ENCODE peak calls at places on chromosomes 16 and 17, in nine cellular contexts. R is suprapubic skin, W is RWPE2, X is cardiac muscle cell, M is uterus, O is astrocyte of the spinal cord, N is astrocyte, G is heart left ventricle, V is fibroblast of lung. D is an unnamed sample.

GRCh38 chr16:66352304-66352703 is 14.2 kb upstream of the CDH5 start:
- DNase-seq in R (no peak), W (no peak), X (no peak), M (no peak), O (no peak), N (no peak), G (no peak), V (no peak), D (no peak)

GRCh38 chr17:79647456-79647915 is 36.6 kb upstream of the RBFOX3 start:
- DNase-seq in R (peak), W (no peak), X (no peak), M (no peak), O (no peak), N (no peak), G (no peak), V (no peak), D (no peak)

GRCh38 chr16:630815-631405 is at the start of gene WFIKKN1:
- DNase-seq in R (peak), W (no peak), X (peak), M (peak), O (no peak), N (no peak), G (peak), V (no peak), D (no peak)

GRCh38 chr16:78045865-78046581 is 23.7 kb downstream of the CLEC3A start:
- DNase-seq in R (peak), W (no peak), X (peak), M (peak), O (peak), N (peak), G (peak), V (peak), D (no peak)

GRCh38 chr17:78258323-78259229 is 27.1 kb downstream of the TMEM235 start:
- DNase-seq in R (no peak), W (peak), X (no peak), M (peak), O (peak), N (peak), G (peak), V (peak), D (no peak)

GRCh38 chr17:40632206-40632605 is 15.4 kb downstream of the SMARCE1 start:
- DNase-seq in R (no peak), W (no peak), X (no peak), M (no peak), O (no peak), N (no peak), G (no peak), V (no peak), D (no peak)

GRCh38 chr17:7177954-7178477 is 1.2 kb downstream of the ASGR1 start:
- DNase-seq in R (no peak), W (no peak), X (peak), M (no peak), O (peak), N (peak), G (no peak), V (peak), D (no peak)

GRCh38 chr17:66526827-66527226 is 224.4 kb downstream of the PRKCA start:
- DNase-seq in R (no peak), W (no peak), X (no peak), M (no peak), O (no peak), N (no peak), G (no peak), V (no peak), D (no peak)

GRCh38 chr16:68707341-68708152 is 29.5 kb upstream of the CDH1 start:
- DNase-seq in R (no peak), W (peak), X (peak), M (no peak), O (peak), N (peak), G (peak), V (peak), D (peak)

GRCh38 chr16:18983565-18984424 is at the start of gene TMC7:
- DNase-seq in R (peak), W (peak), X (peak), M (peak), O (peak), N (peak), G (peak), V (peak), D (no peak)
- TF ChIP-seq CTCF in R (peak), W (peak), X (peak), M (peak), O (peak), N (peak), G (peak), V (peak), D (peak)

DNA sequence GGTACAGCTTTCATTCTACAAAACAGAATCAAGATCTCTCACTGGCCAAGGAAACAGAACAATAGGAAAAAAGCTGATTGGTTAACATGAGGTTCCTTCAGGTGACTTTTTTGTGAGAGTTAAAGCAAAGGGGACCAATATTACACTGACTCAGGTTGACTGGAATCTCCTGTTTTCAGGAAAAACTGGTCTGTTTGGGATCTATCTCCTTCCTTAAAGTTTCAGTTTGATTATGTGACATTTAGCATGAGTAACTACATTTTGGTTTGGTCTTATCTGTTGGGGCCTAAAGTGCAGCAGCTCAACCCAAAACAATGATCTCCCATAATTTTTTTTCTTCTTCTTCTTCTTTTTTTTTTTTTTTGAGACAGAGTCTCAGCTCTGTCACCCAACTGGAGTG is 9.7 kb downstream of the NUPR1 start:
- DNase-seq in R (no peak), W (no peak), X (no peak), M (no peak), O (no peak), N (no peak), G (no peak), V (no peak), D (no peak)
- H3K4me3 ChIP-seq in R (no peak), W (no peak), X (no peak), M (no peak), O (no peak), N (no peak), G (no peak), V (no peak), D (no peak)

DNA sequence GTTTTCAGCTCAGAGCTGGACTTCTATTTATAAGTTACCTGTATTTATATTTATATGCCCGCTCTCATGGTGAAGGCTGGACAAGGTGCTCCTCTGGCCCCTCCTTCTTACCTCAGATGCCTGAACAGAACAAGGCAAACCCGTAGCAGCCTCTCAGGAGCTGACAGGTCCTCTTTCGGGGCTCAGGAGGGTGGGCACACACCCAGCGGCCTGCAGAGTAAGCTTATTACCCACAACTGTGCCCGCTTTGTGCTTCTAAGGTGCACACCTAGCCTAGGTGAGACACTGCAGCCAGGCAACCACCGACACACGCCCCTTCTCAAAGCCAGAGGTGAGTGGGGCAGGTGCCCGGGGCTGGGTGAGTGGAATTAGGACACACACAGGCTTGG is 5.3 kb downstream of the NKIRAS2 start:
- DNase-seq in R (no peak), W (no peak), X (no peak), M (no peak), O (no peak), N (no peak), G (no peak), V (no peak), D (no peak)
- TF ChIP-seq CTCF in R (no peak), W (peak), X (no peak), M (no peak), O (no peak), N (no peak), G (no peak), V (no peak), D (no peak)

DNA sequence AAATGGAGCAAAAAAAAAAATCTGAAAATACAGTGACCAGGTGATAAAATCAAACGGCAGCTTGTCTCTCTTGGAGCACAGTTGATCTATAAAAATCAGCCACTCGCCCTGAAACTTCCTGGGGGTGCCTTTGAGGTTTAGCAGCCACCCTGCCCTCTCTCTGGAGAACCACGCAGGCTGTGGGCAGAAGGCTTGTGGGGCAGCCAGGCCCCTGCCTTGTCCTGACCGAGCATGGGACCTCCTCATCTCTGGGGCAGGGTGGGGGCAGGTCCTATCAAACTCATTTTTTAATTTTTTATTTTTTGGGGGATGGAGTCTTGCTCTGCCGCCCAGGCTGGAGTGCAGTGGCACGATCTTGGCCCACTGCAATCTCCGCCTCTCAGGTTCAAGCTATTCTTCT is 5.0 kb downstream of the TMEM238L start:
- DNase-seq in R (peak), W (no peak), X (no peak), M (no peak), O (no peak), N (no peak), G (no peak), V (no peak), D (no peak)
- H3K4me3 ChIP-seq in R (no peak), W (no peak), X (no peak), M (no peak), O (no peak), N (no peak), G (no peak), V (no peak), D (no peak)

GRCh38 chr16:4426021-4426684 is 485 bp downstream of the DNAJA3 start:
- DNase-seq in R (no peak), W (no peak), X (no peak), M (no peak), O (no peak), N (no peak), G (no peak), V (no peak), D (no peak)
- TF ChIP-seq CTCF in R (no peak), W (peak), X (no peak), M (no peak), O (no peak), N (no peak), G (no peak), V (no peak), D (no peak)

GRCh38 chr16:80932725-80933124 is 74.0 kb downstream of the CMC2 start:
- DNase-seq in R (peak), W (peak), X (no peak), M (peak), O (peak), N (peak), G (peak), V (peak), D (peak)
- H3K4me3 ChIP-seq in R (peak), W (no peak), X (peak), M (peak), O (peak), N (peak), G (peak), V (peak), D (peak)

DNA sequence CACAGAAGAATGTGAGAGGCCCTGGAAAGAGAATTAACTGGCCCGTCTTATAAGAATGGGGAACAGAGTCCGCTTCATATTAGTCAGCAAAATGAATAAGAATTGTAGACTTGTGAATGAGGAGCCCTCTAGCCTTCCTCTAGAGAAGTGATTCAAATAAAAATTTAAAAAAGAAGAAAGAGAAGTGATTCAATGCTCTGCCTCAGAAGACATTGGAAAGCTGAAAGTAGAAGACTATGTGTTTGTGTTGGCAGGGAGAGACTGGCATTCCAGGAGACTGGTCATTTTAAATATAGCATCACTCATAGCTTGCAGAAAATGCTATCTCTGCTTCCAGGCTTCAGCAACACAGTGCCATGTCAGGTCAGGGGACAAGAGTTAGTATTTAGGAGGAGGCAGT is 190.6 kb upstream of the HS3ST3A1 start:
- DNase-seq in R (no peak), W (no peak), X (peak), M (no peak), O (peak), N (peak), G (no peak), V (peak), D (no peak)
- TF ChIP-seq CTCF in R (no peak), W (no peak), X (no peak), M (no peak), O (peak), N (no peak), G (no peak), V (no peak), D (no peak)